ENCODE peak calls at places on chromosomes 5 and 9, in eight cellular contexts. N, S, F, T, J, Q, Y and M are unnamed samples.

GRCh38 chr5:59587489-59588337 is 305.8 kb downstream of the PDE4D start:
- DNase-seq in N (no peak), S (peak), F (peak), T (no peak), J (peak), Q (no peak), Y (peak), M (peak)

GRCh38 chr9:133238272-133238850 is 29.3 kb upstream of the OBP2B start:
- DNase-seq in N (peak), S (peak), F (peak), T (no peak), J (no peak), Q (no peak), Y (peak), M (peak)

GRCh38 chr5:146890733-146891440 is 12.3 kb upstream of the PPP2R2B start:
- DNase-seq in N (no peak), S (no peak), F (no peak), T (no peak), J (no peak), Q (no peak), Y (no peak), M (no peak)

GRCh38 chr5:172410839-172411238 is 43.5 kb downstream of the SH3PXD2B start:
- DNase-seq in N (no peak), S (no peak), F (no peak), T (no peak), J (no peak), Q (no peak), Y (peak), M (no peak)

GRCh38 chr9:22169732-22170131 is 160.6 kb upstream of the CDKN2B start:
- DNase-seq in N (no peak), S (no peak), F (no peak), T (peak), J (no peak), Q (no peak), Y (no peak), M (no peak)

GRCh38 chr5:102668220-102668930 is 86.7 kb upstream of the PAM start:
- DNase-seq in N (no peak), S (peak), F (no peak), T (no peak), J (peak), Q (no peak), Y (no peak), M (no peak)

GRCh38 chr9:131762356-131762932 is 22.6 kb upstream of the RAPGEF1 start:
- DNase-seq in N (peak), S (peak), F (peak), T (peak), J (peak), Q (peak), Y (peak), M (peak)

GRCh38 chr5:115423541-115423940 is 121.0 kb downstream of the FEM1C start:
- DNase-seq in N (no peak), S (no peak), F (no peak), T (no peak), J (no peak), Q (no peak), Y (no peak), M (peak)

GRCh38 chr5:133794771-133795391 is 173.5 kb downstream of the C5orf15 start:
- DNase-seq in N (no peak), S (peak), F (no peak), T (peak), J (no peak), Q (peak), Y (no peak), M (no peak)

GRCh38 chr5:80243567-80243966 is 12.3 kb downstream of the SERINC5 start:
- DNase-seq in N (no peak), S (no peak), F (no peak), T (no peak), J (no peak), Q (no peak), Y (no peak), M (no peak)

GRCh38 chr5:104361932-104362331 is 799.3 kb upstream of the NUDT12 start:
- DNase-seq in N (no peak), S (no peak), F (no peak), T (no peak), J (no peak), Q (peak), Y (no peak), M (no peak)

GRCh38 chr5:168292783-168293696 is 1.6 kb downstream of the WWC1 start:
- DNase-seq in N (no peak), S (peak), F (peak), T (no peak), J (no peak), Q (no peak), Y (no peak), M (no peak)

GRCh38 chr5:155885199-155885598 is 441.8 kb upstream of the SGCD start:
- DNase-seq in N (no peak), S (no peak), F (no peak), T (no peak), J (no peak), Q (no peak), Y (no peak), M (no peak)

GRCh38 chr9:132910376-132910775 is 31.7 kb downstream of the SPACA9 start:
- DNase-seq in N (no peak), S (no peak), F (no peak), T (no peak), J (no peak), Q (no peak), Y (no peak), M (no peak)

GRCh38 chr9:91865041-91865440 is 85.0 kb downstream of the ROR2 start:
- DNase-seq in N (no peak), S (no peak), F (no peak), T (no peak), J (no peak), Q (no peak), Y (no peak), M (peak)

GRCh38 chr9:91536211-91536691 is 112.6 kb upstream of the NFIL3 start:
- DNase-seq in N (peak), S (no peak), F (no peak), T (no peak), J (peak), Q (no peak), Y (peak), M (no peak)

GRCh38 chr5:65801332-65801731 is 79.3 kb downstream of the NLN start:
- DNase-seq in N (no peak), S (no peak), F (no peak), T (no peak), J (no peak), Q (no peak), Y (no peak), M (no peak)

GRCh38 chr5:101860563-101860962 is 435.5 kb downstream of the SLCO4C1 start:
- DNase-seq in N (no peak), S (no peak), F (no peak), T (no peak), J (no peak), Q (no peak), Y (no peak), M (no peak)

GRCh38 chr5:131814990-131815389 is 18.2 kb upstream of the FNIP1 start:
- DNase-seq in N (peak), S (peak), F (no peak), T (no peak), J (peak), Q (no peak), Y (peak), M (no peak)

GRCh38 chr5:150615141-150615699 is 25.2 kb upstream of the SYNPO start:
- DNase-seq in N (no peak), S (no peak), F (no peak), T (no peak), J (no peak), Q (no peak), Y (no peak), M (no peak)

GRCh38 chr9:116933251-116933650 is 246.1 kb downstream of the TRIM32 start:
- DNase-seq in N (no peak), S (no peak), F (no peak), T (no peak), J (no peak), Q (no peak), Y (no peak), M (no peak)

GRCh38 chr5:7396169-7397004 is 449 bp downstream of the ADCY2 start:
- DNase-seq in N (no peak), S (peak), F (peak), T (no peak), J (peak), Q (peak), Y (peak), M (peak)

GRCh38 chr5:151296974-151297373 is 6.6 kb downstream of the SLC36A3 start:
- DNase-seq in N (no peak), S (no peak), F (no peak), T (no peak), J (peak), Q (no peak), Y (no peak), M (no peak)

GRCh38 chr5:138148811-138149210 is 9.6 kb upstream of the NME5 start:
- DNase-seq in N (peak), S (no peak), F (no peak), T (no peak), J (peak), Q (no peak), Y (no peak), M (no peak)

GRCh38 chr9:110131499-110131898 is 76.5 kb downstream of the C9orf152 start:
- DNase-seq in N (no peak), S (peak), F (no peak), T (no peak), J (peak), Q (no peak), Y (no peak), M (peak)

GRCh38 chr9:122144836-122145235 is 14.7 kb downstream of the NDUFA8 start:
- DNase-seq in N (no peak), S (peak), F (no peak), T (peak), J (peak), Q (peak), Y (no peak), M (no peak)

GRCh38 chr9:76655121-76655531 is 109.1 kb upstream of the PCA3 start:
- DNase-seq in N (no peak), S (no peak), F (no peak), T (no peak), J (no peak), Q (no peak), Y (no peak), M (no peak)

DNA sequence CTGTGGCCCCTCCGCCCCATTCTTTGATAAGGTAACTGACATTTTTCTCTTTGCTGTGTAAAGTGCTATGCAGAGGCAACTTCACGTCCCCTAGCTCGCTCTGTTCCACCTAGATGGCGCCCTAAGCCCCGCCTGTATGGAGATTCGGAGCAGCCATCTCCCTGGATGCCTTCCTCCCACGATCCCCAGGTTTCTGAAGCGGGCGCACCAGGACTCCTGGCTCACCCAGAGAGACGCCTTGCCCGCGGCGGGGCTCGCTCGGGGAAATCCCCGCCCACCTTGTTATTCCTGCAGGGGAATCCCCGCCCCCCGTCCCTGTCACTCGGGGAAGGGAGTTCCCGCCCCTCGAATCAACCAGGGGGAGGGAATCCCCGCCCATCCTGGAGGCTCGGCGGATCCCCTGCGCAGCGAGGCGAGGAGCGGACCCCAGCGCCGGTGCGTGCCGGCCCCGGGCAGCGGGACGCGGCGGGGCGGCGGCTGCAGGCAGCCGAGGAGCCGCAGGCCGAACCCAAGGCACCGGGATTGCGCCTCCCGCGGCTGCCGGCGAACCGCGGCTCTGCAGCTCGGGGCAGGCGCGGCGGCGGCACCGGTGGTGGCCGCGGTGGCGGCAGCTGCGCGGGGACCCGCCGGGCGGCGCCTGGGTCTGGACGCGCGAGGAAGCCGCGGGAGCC is at the start of gene PDZD2:
- DNase-seq in N (peak), S (peak), F (peak), T (peak), J (peak), Q (peak), Y (peak), M (peak)
- TF ChIP-seq CTCF in N (no peak), S (peak), F (peak), T (peak), J (peak), Q (peak), Y (peak), M (peak)

DNA sequence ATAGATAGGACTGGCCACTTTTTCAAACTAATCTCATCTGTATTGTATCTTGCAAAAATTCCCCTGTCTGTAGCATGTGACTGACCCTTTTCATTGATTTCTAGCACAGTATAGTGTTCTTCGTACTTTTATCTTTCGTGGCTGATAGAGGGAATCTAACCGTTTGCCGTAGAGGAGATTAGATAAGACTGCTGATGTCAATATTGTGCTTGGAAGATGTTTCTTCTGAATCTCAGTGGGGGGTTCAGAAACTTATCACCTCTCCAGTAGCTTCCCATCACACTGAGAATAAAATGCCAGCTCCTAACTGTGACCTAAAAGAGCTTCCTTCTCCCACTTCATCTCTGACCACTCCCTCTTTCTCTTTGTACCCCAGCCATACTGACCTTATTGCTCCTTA is 25.4 kb upstream of the ALDOB start:
- DNase-seq in N (no peak), S (no peak), F (no peak), T (no peak), J (no peak), Q (no peak), Y (no peak), M (no peak)
- H3K27ac ChIP-seq in N (no peak), S (no peak), F (no peak), T (no peak), J (no peak), Q (no peak), Y (no peak), M (no peak)

GRCh38 chr9:16025627-16026026 is 472.8 kb downstream of the CCDC171 start:
- DNase-seq in N (no peak), S (no peak), F (no peak), T (no peak), J (no peak), Q (no peak), Y (no peak), M (no peak)
- TF ChIP-seq EZH2phosphoT487 in N (no peak), S (no peak), F (no peak), T (no peak), J (no peak), Q (no peak), Y (no peak), M (no peak)

GRCh38 chr9:36764364-36765076 is 191.8 kb downstream of the MELK start:
- DNase-seq in N (no peak), S (peak), F (no peak), T (peak), J (no peak), Q (no peak), Y (no peak), M (peak)

GRCh38 chr9:36765077-36765390 is 192.3 kb downstream of the MELK start:
- DNase-seq in N (no peak), S (no peak), F (peak), T (no peak), J (no peak), Q (no peak), Y (no peak), M (peak)

GRCh38 chr9:36760667-36761066 is 188.0 kb downstream of the MELK start:
- DNase-seq in N (no peak), S (no peak), F (no peak), T (no peak), J (no peak), Q (no peak), Y (no peak), M (no peak)

GRCh38 chr9:36763778-36764177 is 191.1 kb downstream of the MELK start:
- DNase-seq in N (no peak), S (no peak), F (no peak), T (no peak), J (no peak), Q (no peak), Y (no peak), M (no peak)

GRCh38 chr9:36762958-36763357 is 190.3 kb downstream of the MELK start:
- DNase-seq in N (no peak), S (peak), F (no peak), T (no peak), J (no peak), Q (no peak), Y (no peak), M (no peak)
- TF ChIP-seq CTCF in N (no peak), S (no peak), F (no peak), T (no peak), J (no peak), Q (no peak), Y (no peak), M (no peak)